ENCODE peak calls at places on chromosomes 5 and 9, in eight cellular contexts. Q is CD8-positive, alpha-beta T cell; F is DND-41; S is aorta; E is CD4-positive, CD25-positive, alpha-beta regulatory T cell; H is cardiac muscle cell; J is heart right ventricle; I is gastrocnemius medialis. P is an unnamed sample.
A peak's percentile ranks its signal among the peaks of the same experiment; 100 is the strongest.

GRCh38 chr9:126497673-126498255 is 116.0 kb upstream of the LMX1B start:
- DNase-seq in Q (no peak), F (no peak), S (peak; percentile 69), E (no peak), H (no peak), J (no peak), I (no peak), P (no peak)

GRCh38 chr9:124133752-124134151 is 122.2 kb downstream of the LHX2 start:
- DNase-seq in Q (no peak), F (no peak), S (no peak), E (no peak), H (peak; percentile 69), J (peak; percentile 29), I (no peak), P (no peak)

GRCh38 chr9:80114241-80114640 is 542.5 kb downstream of the TLE4 start:
- DNase-seq in Q (no peak), F (no peak), S (no peak), E (no peak), H (no peak), J (no peak), I (no peak), P (no peak)

GRCh38 chr5:157479166-157479565 is 19.2 kb downstream of the NIPAL4 start:
- DNase-seq in Q (no peak), F (no peak), S (no peak), E (no peak), H (no peak), J (no peak), I (no peak), P (no peak)

GRCh38 chr9:88270398-88270797 is 117.8 kb upstream of the SPIN1 start:
- DNase-seq in Q (no peak), F (no peak), S (no peak), E (no peak), H (no peak), J (no peak), I (no peak), P (no peak)

GRCh38 chr9:70049672-70050271 is 6.1 kb downstream of the MAMDC2 start:
- DNase-seq in Q (no peak), F (no peak), S (peak; percentile 90), E (no peak), H (peak; percentile 92), J (peak; percentile 78), I (peak; percentile 70), P (peak; percentile 59)

GRCh38 chr5:179799644-179799973 is 5.8 kb downstream of the LTC4S start:
- DNase-seq in Q (no peak), F (no peak), S (no peak), E (no peak), H (no peak), J (no peak), I (no peak), P (no peak)

GRCh38 chr9:111276723-111277122 is 53.3 kb downstream of the OR2K2 start:
- DNase-seq in Q (no peak), F (no peak), S (no peak), E (no peak), H (no peak), J (no peak), I (no peak), P (no peak)

GRCh38 chr5:123520677-123521247 is 8.8 kb downstream of the CSNK1G3 start:
- DNase-seq in Q (no peak), F (no peak), S (no peak), E (no peak), H (no peak), J (no peak), I (no peak), P (no peak)

GRCh38 chr5:142000709-142001484 is 11.9 kb downstream of the GNPDA1 start:
- DNase-seq in Q (no peak), F (no peak), S (no peak), E (no peak), H (peak; percentile 32), J (no peak), I (no peak), P (no peak)

GRCh38 chr5:115424446-115424845 is 120.1 kb downstream of the FEM1C start:
- DNase-seq in Q (no peak), F (no peak), S (no peak), E (no peak), H (no peak), J (no peak), I (no peak), P (no peak)

GRCh38 chr5:157743163-157744054 is at the start of gene LSM11:
- DNase-seq in Q (peak; percentile 92), F (peak; percentile 90), S (peak; percentile 97), E (peak; percentile 89), H (peak; percentile 87), J (peak; percentile 85), I (peak; percentile 65), P (peak; percentile 89)

GRCh38 chr9:91143162-91143561 is 218.6 kb downstream of the AUH start:
- DNase-seq in Q (no peak), F (no peak), S (no peak), E (no peak), H (no peak), J (no peak), I (no peak), P (no peak)

GRCh38 chr9:92969516-92970466 is 22.5 kb downstream of the FGD3 start:
- DNase-seq in Q (no peak), F (no peak), S (no peak), E (no peak), H (no peak), J (no peak), I (no peak), P (no peak)

GRCh38 chr5:115179959-115180709 is 10.4 kb upstream of the TRIM36 start:
- DNase-seq in Q (peak; percentile 23), F (no peak), S (peak; percentile 79), E (peak; percentile 16), H (peak; percentile 31), J (no peak), I (no peak), P (no peak)

GRCh38 chr9:127119319-127119709 is 3.1 kb downstream of the ANGPTL2 start:
- DNase-seq in Q (no peak), F (no peak), S (no peak), E (no peak), H (no peak), J (no peak), I (no peak), P (no peak)

GRCh38 chr5:113608113-113608551 is 94.6 kb downstream of the YTHDC2 start:
- DNase-seq in Q (no peak), F (peak; percentile 19), S (no peak), E (no peak), H (peak; percentile 77), J (no peak), I (no peak), P (no peak)

GRCh38 chr5:139407517-139407916 is 3.6 kb upstream of the SPATA24 start:
- DNase-seq in Q (no peak), F (no peak), S (no peak), E (no peak), H (no peak), J (no peak), I (no peak), P (no peak)
- H3K4me3 ChIP-seq in Q (no peak overlapping the region), F (no peak overlapping the region), S (no peak overlapping the region), E (no peak overlapping the region), H (no peak overlapping the region), J (no peak overlapping the region), I (no peak overlapping the region), P (no peak overlapping the region)

GRCh38 chr9:133140606-133141005 is 19.6 kb upstream of the RALGDS start:
- DNase-seq in Q (no peak), F (no peak), S (no peak), E (no peak), H (no peak), J (no peak), I (no peak), P (no peak)
- H3K4me1 ChIP-seq in Q (peaks cover 56% of the 10 kb centered on the region), F (peaks cover 20% of the 10 kb centered on the region), S (no peaks in the 10 kb centered on the region), E (peaks cover 83% of the 10 kb centered on the region), H (peaks cover 17% of the 10 kb centered on the region), J (peaks cover 16% of the 10 kb centered on the region), I (peaks cover 50% of the 10 kb centered on the region), P (peaks cover 8% of the 10 kb centered on the region)

GRCh38 chr5:36073595-36074216 is 7.0 kb upstream of the UGT3A2 start:
- DNase-seq in Q (no peak), F (peak; percentile 67), S (no peak), E (peak; percentile 7), H (peak; percentile 14), J (no peak), I (no peak), P (no peak)

GRCh38 chr5:36068751-36069281 is 2.1 kb upstream of the UGT3A2 start:
- DNase-seq in Q (no peak), F (no peak), S (no peak), E (no peak), H (no peak), J (no peak), I (no peak), P (no peak)

GRCh38 chr5:36066001-36066539 is 612 bp downstream of the UGT3A2 start:
- DNase-seq in Q (no peak), F (no peak), S (no peak), E (no peak), H (no peak), J (no peak), I (no peak), P (no peak)

GRCh38 chr5:36066540-36067210 is at the start of gene UGT3A2:
- DNase-seq in Q (no peak), F (no peak), S (no peak), E (no peak), H (no peak), J (no peak), I (no peak), P (no peak)

DNA sequence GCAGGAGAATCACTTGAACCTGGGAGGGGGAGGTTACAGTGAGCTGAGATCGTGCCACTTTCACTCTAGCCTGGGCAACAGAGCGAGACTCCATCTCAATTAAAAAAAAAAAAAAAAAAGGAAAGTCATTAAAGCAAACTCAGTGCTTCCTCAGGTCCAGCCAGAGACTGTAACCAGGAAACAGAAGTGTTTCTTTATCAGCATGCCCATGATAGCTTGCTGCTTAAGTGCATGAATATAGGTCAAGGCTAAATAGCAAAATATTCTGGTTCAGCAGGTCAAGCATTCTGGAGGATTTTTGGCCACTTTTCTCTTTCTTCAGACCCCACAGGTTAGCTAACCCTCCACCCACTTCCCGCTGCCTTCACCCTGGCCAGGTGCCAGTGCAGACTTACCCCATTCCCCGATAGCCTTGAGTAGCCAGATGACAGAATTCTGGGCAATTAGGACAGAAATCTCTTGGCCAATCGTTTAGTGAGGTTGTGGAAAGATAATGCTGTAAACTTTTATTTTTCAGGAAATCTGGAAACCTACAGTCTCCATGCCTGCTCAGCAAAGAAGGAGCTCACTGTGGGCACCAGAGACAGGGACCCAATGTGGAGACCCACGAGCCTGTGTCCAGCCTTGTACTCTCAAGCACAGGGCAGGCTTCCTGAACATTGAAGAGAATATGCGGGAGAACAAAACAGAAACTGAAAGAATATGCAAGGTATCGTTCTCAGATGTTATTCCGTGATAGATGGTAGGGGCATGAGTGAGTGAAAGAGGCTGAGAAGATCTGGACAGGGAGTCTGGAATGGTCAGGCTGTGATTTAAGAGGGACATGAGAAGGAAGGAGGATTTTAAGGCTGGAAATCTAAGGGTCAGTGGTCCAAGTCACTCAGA is 4.2 kb upstream of the UGT3A2 start:
- DNase-seq in Q (no peak), F (no peak), S (no peak), E (peak; percentile 3), H (no peak), J (no peak), I (no peak), P (no peak)
- H3K4me3 ChIP-seq in Q (no peak overlapping the region), F (no peak overlapping the region), S (no peak overlapping the region), E (peak overlapping the region; percentile 56), H (no peak overlapping the region), J (no peak overlapping the region), I (no peak overlapping the region), P (peak overlapping the region; percentile 3)

DNA sequence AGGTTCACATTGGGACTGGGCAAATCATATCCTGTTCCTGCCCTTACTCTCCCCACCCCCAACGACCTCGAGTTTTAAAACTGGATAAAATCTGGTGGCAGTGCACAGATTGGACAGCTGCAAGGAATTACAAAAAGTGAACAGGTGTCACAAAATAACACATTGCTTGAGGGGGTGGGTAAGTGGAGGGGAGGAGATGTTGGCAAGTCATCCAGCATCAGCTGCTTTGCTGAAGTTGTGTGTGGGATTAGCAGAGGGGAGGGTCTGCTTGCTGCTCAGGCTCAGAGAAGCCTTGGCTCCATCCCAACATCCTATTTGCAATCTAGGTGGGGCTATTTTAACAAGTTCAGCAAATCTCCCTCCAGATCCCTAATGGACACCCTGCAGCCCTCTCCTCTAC is 39.7 kb upstream of the SLC24A2 start:
- DNase-seq in Q (no peak), F (no peak), S (no peak), E (no peak), H (no peak), J (no peak), I (no peak), P (no peak)
- H3K4me1 ChIP-seq in Q (no peaks in the 10 kb centered on the region), F (no peaks in the 10 kb centered on the region), S (no peaks in the 10 kb centered on the region), E (no peaks in the 10 kb centered on the region), H (no peaks in the 10 kb centered on the region), J (no peaks in the 10 kb centered on the region), I (no peaks in the 10 kb centered on the region), P (no peaks in the 10 kb centered on the region)

P was measured in lung.